ENCODE peak calls at places on chromosomes 11 and 22, in four cellular contexts. C, P, H and I are unnamed samples.
A peak's percentile ranks its signal among the peaks of the same experiment; 100 is the strongest.

GRCh38 chr11:298406-299065 is 790 bp downstream of the IFITM5 start:
- DNase-seq in C (no peak), P (no peak), H (no peak), I (no peak)

GRCh38 chr11:71446942-71447688 is 1.1 kb downstream of the DHCR7 start:
- DNase-seq in C (peak; percentile 39), P (peak; percentile 57), H (peak; percentile 92), I (peak; percentile 92)

GRCh38 chr11:81970886-81971285 is 762.8 kb downstream of the FAM181B start:
- DNase-seq in C (no peak), P (no peak), H (no peak), I (no peak)

GRCh38 chr11:111978028-111978771 is 41.1 kb downstream of the DIXDC1 start:
- DNase-seq in C (no peak), P (peak; percentile 63), H (peak; percentile 77), I (peak; percentile 83)

GRCh38 chr11:69587454-69588081 is 53.4 kb upstream of the CCND1 start:
- DNase-seq in C (no peak), P (peak; percentile 58), H (peak; percentile 75), I (peak; percentile 28)

GRCh38 chr11:762421-763072 is 14.7 kb downstream of the GATD1 start:
- DNase-seq in C (peak; percentile 56), P (peak; percentile 68), H (peak; percentile 84), I (peak; percentile 72)

GRCh38 chr22:46758867-46759290 is 3.6 kb upstream of the TBC1D22A start:
- DNase-seq in C (peak; percentile 78), P (peak; percentile 41), H (peak; percentile 76), I (peak; percentile 88)

GRCh38 chr11:108866781-108867180 is 201.9 kb downstream of the DDX10 start:
- DNase-seq in C (no peak), P (no peak), H (no peak), I (no peak)

GRCh38 chr22:23180301-23180892 is at the start of gene BCR:
- DNase-seq in C (peak; percentile 56), P (peak; percentile 51), H (peak; percentile 83), I (peak; percentile 75)

GRCh38 chr22:41831828-41832552 is 915 bp upstream of the SREBF2 start:
- DNase-seq in C (no peak), P (peak; percentile 26), H (no peak), I (no peak)

GRCh38 chr22:41834005-41834975 is 1.4 kb downstream of the SREBF2 start:
- DNase-seq in C (no peak), P (no peak), H (no peak), I (no peak)

GRCh38 chr22:41832553-41833368 is at the start of gene SREBF2:
- DNase-seq in C (peak; percentile 100), P (peak; percentile 99), H (peak; percentile 100), I (peak; percentile 100)

GRCh38 chr22:41831383-41831782 is 1.5 kb upstream of the SREBF2 start:
- DNase-seq in C (no peak), P (no peak), H (no peak), I (no peak)

DNA sequence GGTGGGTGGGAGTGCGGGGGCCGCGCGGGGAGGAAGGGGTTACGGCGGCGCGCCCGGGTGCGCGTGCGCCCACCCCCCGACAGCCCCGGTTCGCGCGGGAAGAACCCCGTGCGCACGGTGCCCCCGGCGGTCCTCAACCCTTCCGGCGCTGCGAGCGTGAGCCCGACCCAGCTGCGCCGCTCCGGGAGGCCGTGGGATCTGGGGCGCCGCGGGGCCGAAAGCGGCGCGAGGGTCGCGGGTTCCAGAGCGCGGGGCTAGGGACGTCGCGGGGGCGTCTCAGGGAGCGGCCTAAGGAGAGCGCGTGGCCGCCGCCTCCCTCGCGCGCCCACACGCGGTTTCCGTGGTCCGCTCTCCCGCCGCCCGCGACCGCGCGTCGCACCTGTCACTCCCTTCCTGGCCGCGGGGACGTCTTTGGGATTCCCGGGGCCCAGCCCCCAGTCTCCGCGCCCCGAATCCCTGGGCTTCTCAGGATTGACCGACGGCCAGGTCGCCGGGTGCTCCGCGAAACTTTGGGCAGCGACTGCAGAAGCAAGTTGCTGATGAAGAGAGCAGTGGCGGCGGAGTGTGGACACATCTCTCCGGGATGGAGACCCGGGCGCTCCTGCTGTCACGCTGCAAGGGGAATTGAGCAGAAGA is 582 bp downstream of the SREBF2 start:
- DNase-seq in C (peak; percentile 47), P (no peak), H (no peak), I (no peak)
- TF ChIP-seq CTCF in C (no peak), P (no peak), H (no peak), I (no peak)

DNA sequence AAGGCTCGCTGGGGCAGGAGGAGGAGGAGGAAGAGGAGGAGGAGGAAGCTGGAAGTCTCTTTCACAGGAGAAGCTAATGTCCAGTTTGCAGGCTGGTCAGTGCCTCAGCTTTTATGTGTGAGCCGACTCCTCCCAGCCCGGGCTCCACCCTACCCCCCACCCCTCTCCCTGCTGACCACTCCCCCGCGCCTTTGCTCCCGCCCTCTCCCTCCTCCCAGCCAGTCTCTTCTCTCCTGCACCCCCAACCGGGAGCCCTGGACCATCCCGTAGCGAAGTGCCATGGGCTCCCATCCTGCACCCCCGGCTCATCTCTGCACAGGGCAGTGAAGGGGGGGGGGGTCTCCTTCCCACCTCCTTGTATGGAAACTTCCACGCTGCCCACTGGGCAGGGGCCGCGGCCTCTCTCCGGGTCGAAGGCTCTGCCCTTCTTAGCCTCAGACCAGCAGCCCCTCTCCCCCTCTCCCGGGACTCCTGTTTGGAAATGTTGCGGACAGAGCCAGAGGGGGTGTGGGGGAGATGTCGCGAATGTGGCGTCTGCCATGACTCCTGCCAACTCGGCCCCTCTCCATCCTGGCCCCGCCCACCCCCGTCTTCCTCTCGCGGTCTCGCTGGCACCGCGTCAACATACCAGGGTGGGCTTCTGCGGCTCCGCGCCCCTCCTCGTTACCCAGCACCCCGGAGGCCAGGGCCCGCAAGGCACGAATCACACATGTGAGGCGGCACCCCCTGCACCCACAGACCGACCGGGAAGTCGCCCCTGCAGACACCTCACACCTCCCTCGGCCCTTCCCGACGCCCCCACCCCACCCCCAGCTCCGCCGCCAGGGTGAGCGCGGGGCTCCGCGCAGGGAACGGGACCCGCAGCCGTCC is 1.8 kb downstream of the IGF2 start:
- DNase-seq in C (peak; percentile 36), P (peak; percentile 18), H (peak; percentile 27), I (peak; percentile 87)
- H3K4me3 ChIP-seq in C (no peak overlapping the region), P (peak overlapping the region; percentile 10), H (peak overlapping the region; percentile 3), I (peak overlapping the region; percentile 55)

DNA sequence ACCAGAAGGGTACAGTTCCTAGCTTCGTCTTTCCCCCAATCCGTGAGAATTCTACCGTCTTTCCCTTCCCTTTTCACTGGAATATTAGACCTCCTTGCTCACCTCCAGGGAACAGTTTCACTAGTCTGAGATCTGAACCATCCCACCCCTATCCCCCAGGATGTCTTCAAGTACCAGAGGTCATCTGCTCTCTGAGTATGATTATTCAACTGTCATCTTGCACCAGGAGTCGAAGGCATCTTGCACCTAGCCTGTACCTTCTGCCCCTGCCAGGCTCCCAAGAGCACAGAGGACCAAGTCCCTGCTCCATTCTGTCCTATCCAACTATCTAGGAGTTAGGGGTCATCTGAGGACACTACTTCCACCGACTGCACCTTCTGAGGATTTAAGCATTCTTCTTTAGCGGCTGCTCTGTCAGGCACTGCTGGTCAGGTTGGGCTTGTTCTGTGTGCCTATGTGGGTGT is 804 bp downstream of the ACER3 start:
- DNase-seq in C (no peak), P (peak; percentile 3), H (peak; percentile 26), I (no peak)
- TF ChIP-seq CTCF in C (no peak), P (no peak), H (no peak), I (no peak)

DNA sequence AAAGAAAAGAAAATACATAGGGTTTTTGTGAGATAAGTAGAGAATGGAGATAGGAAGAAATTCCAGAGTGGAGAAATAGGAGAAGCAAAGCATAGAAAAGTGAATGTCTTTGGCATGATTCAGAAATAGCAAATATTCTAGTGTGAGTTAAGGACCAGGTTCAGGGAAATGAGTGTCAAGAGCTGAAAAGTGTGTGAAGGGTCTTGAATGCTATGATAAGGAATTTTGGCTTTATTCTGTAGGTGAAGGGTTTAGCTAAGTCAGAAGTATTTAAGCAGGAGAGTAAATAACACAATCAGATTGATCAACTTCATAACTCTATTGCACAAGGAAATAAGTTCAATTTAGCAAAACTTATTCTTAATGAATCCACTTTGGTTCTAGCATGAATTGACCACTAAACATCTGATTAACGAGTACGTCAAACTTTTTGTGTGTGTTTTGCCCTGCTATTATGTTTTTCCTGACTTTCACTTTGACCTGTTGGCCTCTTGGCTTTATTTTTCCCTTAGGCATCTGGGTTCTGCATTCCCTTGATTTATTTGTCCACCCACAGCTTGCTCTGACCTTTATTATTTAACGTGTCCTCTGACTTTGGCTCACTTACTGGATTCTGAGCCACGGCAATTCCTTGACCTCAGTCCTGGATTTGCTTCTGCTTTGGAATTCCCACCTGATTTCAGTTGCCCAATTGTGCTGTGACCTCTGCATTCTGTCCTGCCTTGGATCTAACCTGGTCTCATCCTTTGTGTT is 11.9 kb upstream of the TMEM218 start:
- DNase-seq in C (no peak), P (no peak), H (no peak), I (no peak)
- H3K4me3 ChIP-seq in C (no peak overlapping the region), P (no peak overlapping the region), H (no peak overlapping the region), I (no peak overlapping the region)

DNA sequence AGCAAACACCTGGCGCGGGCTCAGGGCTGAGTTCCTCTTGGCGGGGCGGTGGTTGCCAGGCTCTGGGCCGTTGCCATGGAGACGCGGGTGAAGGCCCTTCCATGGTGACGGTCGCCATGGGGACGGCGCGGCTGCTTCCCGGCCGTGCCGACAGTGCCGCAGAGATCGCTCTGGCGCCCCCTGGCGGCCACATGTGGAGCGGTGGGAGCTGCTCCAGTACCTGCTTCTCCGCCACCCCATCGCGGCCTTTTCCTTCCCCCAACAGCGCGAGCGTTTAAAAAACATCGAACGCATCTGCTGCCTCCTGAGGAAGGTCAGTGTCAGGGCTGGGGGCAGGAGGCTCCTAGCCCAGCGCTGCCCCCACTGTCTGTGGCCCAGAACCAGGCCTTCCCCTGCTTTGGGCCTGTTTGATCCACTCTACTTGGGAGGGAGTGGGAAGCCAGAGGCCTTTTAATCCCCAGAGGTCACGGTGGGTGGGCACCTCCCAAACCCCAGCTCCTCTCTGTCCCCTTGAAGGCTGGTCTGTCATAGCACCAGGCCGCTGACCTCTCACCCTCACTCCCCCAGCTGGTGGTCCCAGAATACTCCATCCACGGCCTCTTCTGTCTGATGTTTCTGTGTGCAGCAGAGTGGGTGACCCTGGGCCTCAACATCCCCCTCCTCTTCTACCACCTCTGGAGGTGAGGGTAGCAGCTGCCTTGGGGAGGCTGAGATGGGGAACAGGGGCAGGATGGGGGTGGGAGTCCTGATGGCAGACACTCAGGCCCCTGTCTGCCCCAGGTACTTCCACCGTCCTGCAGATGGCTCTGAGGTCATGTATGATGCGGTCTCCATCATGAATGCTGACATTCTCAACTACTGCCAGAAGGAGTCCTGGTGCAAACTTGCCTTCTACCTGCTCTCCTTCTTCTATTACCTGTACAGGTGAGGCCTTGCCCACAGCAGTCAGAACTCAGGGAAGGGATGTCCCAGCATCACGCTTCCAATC is 4.8 kb downstream of the CNIH2 start:
- DNase-seq in C (peak; percentile 96), P (peak; percentile 88), H (peak; percentile 95), I (peak; percentile 97)
- TF ChIP-seq CTCF in C (peak; percentile 97), P (peak; percentile 75), H (peak; percentile 84), I (peak; percentile 90)

DNA sequence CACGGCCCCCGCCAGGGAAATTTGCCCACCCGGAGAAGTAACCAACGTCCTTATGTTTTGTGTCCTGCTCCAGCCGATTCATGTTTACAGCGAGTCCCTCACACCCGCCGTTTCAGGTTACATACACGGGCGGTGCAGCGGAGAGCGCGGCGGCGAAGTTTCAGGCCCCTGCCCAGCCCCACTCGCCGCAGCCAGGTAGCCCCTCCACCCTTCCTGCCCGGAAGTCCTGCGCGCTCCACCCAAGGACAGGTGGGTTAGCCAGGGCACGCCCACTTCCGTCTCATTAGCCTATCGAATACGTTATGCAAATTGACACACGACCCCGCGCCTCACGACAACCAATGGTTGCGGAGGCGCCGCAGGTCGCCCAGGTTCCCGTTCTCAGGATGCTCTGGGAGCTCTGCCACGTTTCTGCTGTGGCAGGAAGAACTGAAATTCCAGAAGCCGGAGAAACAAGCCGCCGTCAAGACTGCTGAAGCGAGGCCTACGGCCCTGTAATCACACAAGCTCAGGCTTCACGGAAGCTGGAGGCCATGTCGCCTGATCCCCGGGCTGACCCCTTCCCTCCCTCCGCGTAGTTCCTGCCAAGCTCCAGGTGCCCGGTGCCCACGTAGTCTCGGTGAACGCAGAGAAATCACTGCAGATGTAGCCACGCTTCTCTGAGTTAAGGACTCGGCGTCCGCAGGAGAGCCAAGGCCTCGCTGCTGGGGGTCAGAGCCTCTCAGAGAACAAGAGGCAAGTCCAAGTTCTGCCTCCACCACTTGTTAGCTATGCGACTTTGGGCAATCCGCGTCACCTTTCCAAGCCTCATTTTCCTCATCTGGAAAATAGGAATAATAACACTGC is 22.4 kb upstream of the MYH9 start:
- DNase-seq in C (peak; percentile 95), P (peak; percentile 65), H (peak; percentile 100), I (peak; percentile 83)
- H3K4me3 ChIP-seq in C (peak overlapping the region; percentile 23), P (no peak overlapping the region), H (peak overlapping the region; percentile 52), I (peak overlapping the region; percentile 56)